ENCODE peak calls at places on chromosomes 2 and 18, in four cellular contexts. E is OCI-LY7, V is K562, M is neural crest cell. Z is an unnamed sample.

GRCh38 chr2:96205888-96206287 is 2.7 kb downstream of the STARD7 start:
- DNase-seq in E (no peak), M (no peak), V (no peak), Z (no peak)

GRCh38 chr2:17146358-17146757 is 371.9 kb downstream of the RAD51AP2 start:
- DNase-seq in V (no peak), E (no peak), M (no peak), Z (no peak)

GRCh38 chr2:209685963-209686362 is 85.7 kb upstream of the UNC80 start:
- DNase-seq in V (no peak), M (no peak), E (no peak), Z (no peak)

GRCh38 chr18:3100498-3101132 is 87.7 kb upstream of the LPIN2 start:
- DNase-seq in M (no peak), E (no peak), V (no peak), Z (no peak)

GRCh38 chr2:31083204-31083993 is 54.8 kb downstream of the GALNT14 start:
- DNase-seq in E (no peak), M (no peak), V (no peak), Z (no peak)

GRCh38 chr18:5894613-5895299 is 566 bp downstream of the TMEM200C start:
- DNase-seq in M (peak), E (no peak), V (no peak), Z (no peak)

GRCh38 chr18:75198046-75198445 is 10.9 kb downstream of the PTGR3 start:
- DNase-seq in M (no peak), V (no peak), E (no peak), Z (no peak)

GRCh38 chr2:233059797-233060499 is at the start of gene INPP5D:
- DNase-seq in E (peak), V (peak), M (no peak), Z (peak)

GRCh38 chr2:240300261-240300821 is 135.1 kb upstream of the GPC1 start:
- DNase-seq in E (no peak), M (no peak), V (no peak), Z (no peak)

GRCh38 chr2:7427293-7428060 is 510.3 kb downstream of the RNF144A start:
- DNase-seq in M (peak), V (peak), E (peak), Z (no peak)

GRCh38 chr2:32479224-32479623 is 122.4 kb downstream of the BIRC6 start:
- DNase-seq in V (no peak), E (no peak), M (no peak), Z (no peak)

GRCh38 chr18:12679183-12679786 is 21.4 kb upstream of the SPIRE1 start:
- DNase-seq in V (no peak), M (no peak), E (no peak), Z (no peak)

GRCh38 chr2:231709981-231710750 is 1.8 kb downstream of the PTMA start:
- DNase-seq in M (peak), V (peak), E (peak), Z (peak)

GRCh38 chr2:96764253-96764637 is 3.5 kb downstream of the CNNM4 start:
- DNase-seq in V (no peak), M (no peak), E (peak), Z (no peak)

GRCh38 chr2:40716879-40717278 is 265.0 kb upstream of the SLC8A1 start:
- DNase-seq in V (no peak), M (no peak), E (no peak), Z (no peak)

GRCh38 chr2:195500878-195501277 is 156.1 kb upstream of the SLC39A10 start:
- DNase-seq in V (no peak), E (no peak), M (no peak), Z (no peak)

GRCh38 chr2:43158259-43158880 is 68.0 kb downstream of the ZFP36L2 start:
- DNase-seq in V (no peak), E (no peak), M (no peak), Z (peak)

GRCh38 chr18:3511980-3512379 is 62.0 kb downstream of the TGIF1 start:
- DNase-seq in E (no peak), V (no peak), M (no peak), Z (peak)

GRCh38 chr2:180847073-180847472 is 133.3 kb upstream of the UBE2E3 start:
- DNase-seq in V (no peak), M (no peak), E (no peak), Z (no peak)

GRCh38 chr2:180583441-180584140 is 396.8 kb upstream of the UBE2E3 start:
- DNase-seq in M (no peak), V (no peak), E (no peak), Z (no peak)

GRCh38 chr18:78523850-78524249 is 455.8 kb upstream of the SALL3 start:
- DNase-seq in E (no peak), M (no peak), V (no peak), Z (no peak)

GRCh38 chr2:237639441-237640220 is 12.2 kb downstream of the LRRFIP1 start:
- DNase-seq in V (no peak), E (no peak), M (no peak), Z (no peak)

GRCh38 chr18:46386788-46387187 is 270.2 kb downstream of the LOXHD1 start:
- DNase-seq in M (no peak), V (no peak), E (no peak), Z (no peak)

GRCh38 chr18:80046961-80047541 is 12.8 kb downstream of the RBFA start:
- DNase-seq in E (no peak), M (no peak), V (no peak), Z (no peak)

GRCh38 chr2:174846941-174847938 is 83.0 kb upstream of the CHRNA1 start:
- DNase-seq in E (no peak), V (no peak), M (no peak), Z (peak)

GRCh38 chr18:58581265-58581664 is 47.6 kb downstream of the ALPK2 start:
- DNase-seq in M (no peak), E (no peak), V (no peak), Z (no peak)

GRCh38 chr2:32745191-32745590 is 117.3 kb downstream of the TTC27 start:
- DNase-seq in V (no peak), E (no peak), M (no peak), Z (no peak)

GRCh38 chr2:197897944-197898678 is 93.7 kb downstream of the PLCL1 start:
- DNase-seq in V (no peak), M (no peak), E (no peak), Z (no peak)

GRCh38 chr2:23480991-23481797 is 96.2 kb downstream of the KLHL29 start:
- DNase-seq in M (no peak), E (no peak), V (no peak), Z (no peak)

GRCh38 chr18:31819106-31819924 is 58.6 kb upstream of the SLC25A52 start:
- DNase-seq in E (peak), M (no peak), V (peak), Z (no peak)

GRCh38 chr18:66553824-66554223 is 50.1 kb downstream of the CDH19 start:
- DNase-seq in E (no peak), V (no peak), M (no peak), Z (no peak)

GRCh38 chr2:238761802-238762373 is 86.0 kb upstream of the TWIST2 start:
- DNase-seq in V (no peak), E (no peak), M (no peak), Z (peak)

GRCh38 chr18:9627642-9628041 is 13.3 kb upstream of the PPP4R1 start:
- DNase-seq in M (no peak), E (no peak), V (no peak), Z (no peak)

GRCh38 chr2:168998609-168999211 is 32.4 kb downstream of the ABCB11 start:
- DNase-seq in E (no peak), M (no peak), V (no peak), Z (no peak)

GRCh38 chr18:61282926-61283325 is 50.3 kb upstream of the CDH20 start:
- DNase-seq in V (no peak), M (no peak), E (no peak), Z (no peak)

GRCh38 chr18:48706630-48707206 is 167.9 kb downstream of the CTIF start:
- DNase-seq in V (no peak), M (no peak), E (no peak), Z (no peak)

GRCh38 chr2:233419626-233420431 is 65.5 kb downstream of the DGKD start:
- DNase-seq in V (no peak), E (peak), M (no peak), Z (peak)

DNA sequence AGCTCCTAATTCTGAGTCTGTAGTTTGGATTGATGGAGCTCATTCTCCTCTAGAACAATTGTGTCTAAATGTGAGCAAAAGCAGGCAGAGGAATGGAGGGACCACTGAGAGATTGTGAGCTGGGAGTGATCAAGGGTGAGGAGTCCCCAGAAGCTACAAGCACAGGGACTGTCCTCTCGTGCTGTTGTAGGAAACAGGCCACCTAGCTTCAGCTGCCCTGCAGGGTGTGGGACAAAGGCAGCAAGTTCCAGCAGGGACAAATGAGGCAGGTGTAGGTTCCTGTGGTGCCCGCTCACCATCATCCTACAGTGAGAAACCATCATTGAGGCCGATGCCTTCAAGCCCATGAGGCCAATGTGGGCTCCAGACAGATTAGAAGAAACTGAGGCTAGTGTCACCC is 420.6 kb upstream of the TRIB2 start:
- DNase-seq in M (no peak), E (no peak), V (no peak), Z (no peak)
- TF ChIP-seq CTCF in M (no peak), E (no peak), V (no peak), Z (no peak)

GRCh38 chr2:182868423-182868822 is 2.0 kb upstream of the FRZB start:
- DNase-seq in V (no peak), E (no peak), M (no peak), Z (no peak)

GRCh38 chr2:182866461-182867369 is at the start of gene FRZB:
- DNase-seq in E (no peak), V (peak), M (peak), Z (peak)

GRCh38 chr2:182868049-182868422 is 1.6 kb upstream of the FRZB start:
- DNase-seq in E (peak), M (no peak), V (no peak), Z (no peak)

GRCh38 chr2:182867411-182868048 is 1.1 kb upstream of the FRZB start:
- DNase-seq in M (peak), V (no peak), E (no peak), Z (no peak)

GRCh38 chr2:182870227-182870626 is 3.8 kb upstream of the FRZB start:
- DNase-seq in V (peak), M (no peak), E (peak), Z (peak)
- TF ChIP-seq CTCF in V (peak), M (peak), E (peak), Z (no peak)

DNA sequence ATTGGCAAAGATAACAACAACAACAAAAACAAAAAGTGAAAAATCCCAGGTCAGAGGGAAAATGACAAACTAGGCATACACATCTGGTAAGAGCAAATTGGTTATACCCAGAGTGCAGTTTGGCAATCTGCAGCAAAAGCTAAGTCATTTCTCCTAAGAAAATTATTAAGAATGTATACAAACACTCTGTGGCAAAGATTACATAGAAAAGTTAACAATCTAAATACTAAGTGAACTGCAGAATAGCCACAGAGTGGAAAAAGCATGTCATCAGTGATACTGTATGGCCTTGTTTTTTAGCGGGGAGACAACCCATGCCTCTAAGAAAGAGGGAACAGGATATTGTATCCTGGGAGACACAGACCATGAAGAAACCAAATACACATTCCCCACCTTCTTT is 136.0 kb upstream of the ITGB6 start:
- DNase-seq in E (no peak), M (no peak), V (no peak), Z (no peak)
- TF ChIP-seq CTCF in E (no peak), M (no peak), V (no peak), Z (no peak)

DNA sequence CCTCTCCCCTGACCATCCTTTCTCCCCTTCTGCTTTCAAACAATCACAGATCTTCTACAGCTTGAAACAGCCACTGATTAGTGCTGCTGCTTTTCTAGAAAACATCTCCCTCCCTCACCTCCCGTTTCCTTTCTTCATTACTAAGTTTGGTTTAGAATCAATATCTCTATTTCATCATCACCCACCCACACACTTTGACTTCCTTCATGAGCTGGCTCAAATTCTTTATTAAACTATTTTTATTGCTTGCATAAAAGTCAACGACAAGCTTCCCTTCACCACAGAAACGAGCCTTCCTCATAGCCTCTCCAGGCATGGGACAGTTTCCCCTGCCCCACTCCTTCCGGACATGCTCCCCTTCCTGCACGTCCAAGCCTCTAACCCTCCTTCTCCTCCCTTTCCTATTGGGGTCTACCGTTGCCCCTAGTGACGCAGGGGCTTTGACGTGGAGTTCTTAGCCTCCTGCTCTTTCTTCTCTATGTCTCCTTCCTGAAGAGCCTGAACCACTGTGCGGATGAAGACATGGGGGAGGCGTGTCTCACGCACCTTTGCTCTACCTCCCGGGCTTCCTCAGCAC is 172.0 kb downstream of the AFF3 start:
- DNase-seq in V (no peak), E (no peak), M (no peak), Z (no peak)
- TF ChIP-seq CTCF in V (no peak), E (no peak), M (no peak), Z (no peak)